ENCODE peak calls at places on chromosomes 4 and X, in nine cellular contexts. Y, T, I, H, C, M, D, E and A are unnamed samples. For H3K36me3, the result is how much of the 10 kb centered on the place peaks cover.

GRCh38 chr4:966266-967112 is 6.9 kb downstream of the DGKQ start:
- DNase-seq in I (no peak), T (no peak), D (no peak), E (no peak), H (no peak), M (no peak), C (no peak), Y (no peak), A (no peak)

GRCh38 chr4:24655326-24655725 is 71.0 kb upstream of the DHX15 start:
- DNase-seq in D (no peak), Y (no peak), C (no peak), M (no peak), I (no peak), E (no peak), T (no peak), H (no peak), A (no peak)

GRCh38 chrX:104750146-104750699 is 184.2 kb downstream of the IL1RAPL2 start:
- DNase-seq in D (peak), E (no peak), C (no peak), M (no peak), I (no peak), H (no peak), Y (no peak), T (no peak), A (no peak)

GRCh38 chr4:40238700-40239548 is 42.1 kb downstream of the RHOH start:
- DNase-seq in I (no peak), T (no peak), E (no peak), M (no peak), C (no peak), H (no peak), Y (no peak), D (no peak), A (no peak)

GRCh38 chr4:83552085-83552484 is 16.2 kb downstream of the GPAT3 start:
- DNase-seq in T (no peak), H (no peak), Y (no peak), E (no peak), D (no peak), I (no peak), C (no peak), M (no peak), A (no peak)

GRCh38 chrX:29652484-29652883 is 562.9 kb upstream of the MAGEB2 start:
- DNase-seq in C (no peak), E (no peak), Y (no peak), M (no peak), H (no peak), I (no peak), D (no peak), T (peak), A (no peak)

GRCh38 chrX:20974326-20974725 is 399.9 kb upstream of the CNKSR2 start:
- DNase-seq in M (no peak), E (no peak), T (no peak), I (no peak), D (no peak), Y (no peak), C (no peak), H (no peak), A (no peak)

GRCh38 chr4:107366016-107366415 is 329.9 kb upstream of the DKK2 start:
- DNase-seq in E (no peak), Y (no peak), D (no peak), H (no peak), M (no peak), C (no peak), I (no peak), T (no peak), A (no peak)

GRCh38 chr4:72531768-72532290 is 37.2 kb downstream of the ADAMTS3 start:
- DNase-seq in H (no peak), E (no peak), M (no peak), I (no peak), D (no peak), C (no peak), Y (no peak), T (no peak), A (no peak)

GRCh38 chr4:168846414-168846813 is 163.6 kb downstream of the CBR4 start:
- DNase-seq in C (no peak), I (no peak), T (no peak), H (no peak), Y (no peak), D (no peak), M (no peak), E (no peak), A (no peak)
- H3K36me3 ChIP-seq in C (under half), I (under half), T (under half), H (under half), Y (under half), D (under half), M (under half), E (under half), A (under half)

GRCh38 chrX:120419465-120419864 is 49.6 kb downstream of the LAMP2 start:
- DNase-seq in C (no peak), T (no peak), D (no peak), M (no peak), I (no peak), E (no peak), Y (no peak), H (no peak), A (peak)
- H3K4me3 ChIP-seq in C (no peak), T (no peak), D (no peak), M (no peak), I (no peak), E (no peak), Y (no peak), H (no peak), A (no peak)

DNA sequence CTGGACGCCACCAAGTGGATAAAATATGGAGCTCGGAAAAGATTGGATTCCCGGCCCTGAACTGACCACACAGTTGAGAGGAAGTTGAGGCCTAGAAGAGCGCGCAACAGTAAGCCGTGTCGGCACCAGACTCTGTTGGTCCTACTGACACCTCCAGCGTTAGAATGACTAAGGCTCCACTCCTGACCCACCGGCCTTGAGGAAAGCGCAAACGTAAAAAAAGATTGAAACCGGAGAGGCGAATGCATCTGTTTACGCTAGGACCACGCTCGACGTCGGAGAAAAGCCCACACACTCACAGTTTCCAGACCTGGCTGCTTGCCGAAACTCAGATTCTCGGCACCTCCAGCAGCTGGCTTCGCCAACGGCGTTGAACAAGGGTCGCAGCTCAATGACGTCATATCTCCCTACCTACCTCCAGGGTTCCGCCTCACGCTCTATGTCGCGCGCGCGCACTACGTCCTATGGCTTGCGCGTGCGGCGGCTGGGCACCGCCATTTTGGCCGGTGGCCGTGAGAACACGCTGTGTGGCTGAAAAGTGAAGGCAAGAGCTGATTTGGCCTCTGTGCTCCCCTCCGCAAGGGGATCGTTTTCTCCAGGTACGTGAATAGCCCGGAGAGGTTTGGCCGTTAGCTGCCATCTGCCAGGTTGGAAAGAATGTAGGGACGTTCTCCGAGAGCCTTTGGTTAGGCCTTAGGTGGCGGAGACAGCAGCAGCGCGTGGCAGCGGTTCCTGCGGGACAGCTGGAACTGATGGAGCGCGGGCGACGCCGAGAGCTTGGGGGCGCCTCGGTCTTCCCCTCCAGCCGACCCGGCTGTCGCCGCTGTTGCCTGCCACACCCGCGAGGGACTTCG is at the start of the genes ABCE1 and ANAPC10:
- DNase-seq in M (peak), D (peak), I (peak), T (peak), Y (peak), E (peak), H (peak), C (peak), A (peak)
- TF ChIP-seq CTCF in M (peak), D (peak), I (peak), T (peak), Y (peak), E (no peak), H (no peak), C (no peak), A (no peak)

DNA sequence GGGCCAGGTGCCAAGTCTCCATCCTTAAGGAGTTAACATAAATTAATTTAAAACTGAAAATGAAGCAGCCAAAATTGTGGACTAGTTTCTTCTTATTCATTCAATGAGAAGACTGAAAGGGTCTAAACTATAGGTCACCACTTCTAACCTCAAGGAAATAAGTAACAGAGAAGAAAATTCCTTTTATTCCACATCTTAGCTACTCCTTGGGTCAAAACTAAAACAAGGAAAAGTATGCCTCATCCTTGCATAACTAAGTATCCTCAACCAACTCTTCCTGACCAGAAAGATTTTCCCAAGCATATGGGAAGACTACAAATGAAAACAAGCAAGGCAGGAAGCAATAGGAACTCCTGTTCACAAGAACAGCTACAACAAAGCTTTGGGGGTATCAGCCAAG is 71.2 kb downstream of the ZNF827 start:
- DNase-seq in M (peak), C (no peak), E (no peak), T (peak), Y (no peak), I (no peak), D (no peak), H (no peak), A (no peak)
- H3K36me3 ChIP-seq in M (under half), C (under half), E (under half), T (under half), Y (under half), I (under half), D (under half), H (under half), A (under half)

GRCh38 chrX:47581731-47582647 is at the start of gene TIMP1:
- DNase-seq in Y (peak), D (peak), C (peak), H (peak), T (peak), M (peak), I (peak), E (peak), A (peak)

GRCh38 chrX:47584714-47585113 is 2.5 kb downstream of the TIMP1 start:
- DNase-seq in Y (no peak), T (no peak), D (no peak), E (no peak), M (no peak), H (no peak), I (no peak), C (no peak), A (no peak)

GRCh38 chrX:47585273-47585672 is 3.0 kb downstream of the TIMP1 start:
- DNase-seq in T (no peak), Y (no peak), I (no peak), E (no peak), H (no peak), M (no peak), C (no peak), D (no peak), A (no peak)

GRCh38 chrX:47586043-47586787 is 4.0 kb downstream of the TIMP1 start:
- DNase-seq in Y (no peak), H (no peak), M (no peak), C (no peak), E (no peak), D (no peak), I (no peak), T (no peak), A (no peak)

DNA sequence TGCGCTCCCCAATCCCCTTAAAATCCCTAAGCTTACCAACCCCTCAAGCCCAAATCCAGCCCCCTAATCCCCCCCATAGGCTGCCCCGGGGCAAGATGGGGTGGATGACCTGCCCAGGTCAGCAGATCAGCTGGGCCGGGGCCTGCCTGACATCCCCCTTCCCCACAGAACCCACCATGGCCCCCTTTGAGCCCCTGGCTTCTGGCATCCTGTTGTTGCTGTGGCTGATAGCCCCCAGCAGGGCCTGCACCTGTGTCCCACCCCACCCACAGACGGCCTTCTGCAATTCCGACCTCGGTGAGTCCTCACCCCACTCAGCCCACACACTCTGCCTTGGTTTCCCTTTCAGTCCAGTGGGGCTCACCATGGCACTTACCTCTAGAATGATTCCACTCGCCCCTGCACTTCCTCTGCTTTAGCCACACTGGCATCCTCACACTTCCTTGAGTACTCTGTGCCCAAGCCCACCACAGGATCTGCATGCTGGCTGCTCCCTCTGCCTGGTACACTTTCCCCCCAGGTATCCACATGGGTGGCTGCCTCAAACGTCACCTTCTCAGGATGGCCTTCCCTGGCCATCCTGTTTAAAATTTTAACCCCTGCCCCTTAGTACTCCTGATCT is 1.1 kb downstream of the TIMP1 start:
- DNase-seq in M (no peak), D (no peak), H (no peak), T (no peak), E (peak), I (no peak), C (no peak), Y (no peak), A (no peak)
- H3K4me3 ChIP-seq in M (peak), D (no peak), H (no peak), T (peak), E (peak), I (peak), C (peak), Y (peak), A (peak)